ENCODE peak calls at places on chromosomes 2 and 18, in six cellular contexts. L, Z, N, G, S and O are unnamed samples.

GRCh38 chr2:143974262-143974661 is 545.7 kb downstream of the ZEB2 start:
- DNase-seq in G (no peak), L (no peak), N (no peak), Z (no peak), S (no peak), O (no peak)

GRCh38 chr2:171178993-171179392 is 18.3 kb upstream of the TLK1 start:
- DNase-seq in S (no peak), L (no peak), N (no peak), Z (no peak), G (no peak), O (no peak)

GRCh38 chr2:74052732-74053712 is 68.3 kb downstream of the TET3 start:
- DNase-seq in Z (no peak), L (no peak), S (no peak), G (no peak), N (no peak), O (no peak)

GRCh38 chr2:150482111-150482510 is 5.4 kb downstream of the RND3 start:
- DNase-seq in N (no peak), G (no peak), Z (no peak), L (no peak), S (no peak), O (no peak)

GRCh38 chr2:44817256-44817655 is 124.2 kb upstream of the SIX3 start:
- DNase-seq in S (no peak), G (no peak), N (no peak), Z (no peak), L (no peak), O (no peak)

GRCh38 chr2:188580738-188581137 is 289.1 kb downstream of the GULP1 start:
- DNase-seq in G (no peak), S (no peak), L (no peak), Z (no peak), N (no peak), O (peak)

GRCh38 chr2:143205106-143205764 is 76.0 kb downstream of the ARHGAP15 start:
- DNase-seq in S (no peak), G (peak), N (no peak), Z (no peak), L (no peak), O (no peak)

GRCh38 chr2:169087757-169088379 is 18.5 kb downstream of the DHRS9 start:
- DNase-seq in Z (peak), G (no peak), L (no peak), N (no peak), S (no peak), O (no peak)

GRCh38 chr2:128305555-128306080 is 13.1 kb downstream of the HS6ST1 start:
- DNase-seq in N (peak), Z (no peak), G (no peak), S (no peak), L (peak), O (peak)

GRCh38 chr2:98901291-98901690 is 34.7 kb downstream of the CRACDL start:
- DNase-seq in N (no peak), S (no peak), Z (peak), L (no peak), G (no peak), O (no peak)

GRCh38 chr2:155372969-155373368 is 674.5 kb downstream of the KCNJ3 start:
- DNase-seq in N (no peak), S (no peak), L (no peak), G (no peak), Z (no peak), O (no peak)

GRCh38 chr2:178331474-178332431 is 119.2 kb downstream of the PRKRA start:
- DNase-seq in N (no peak), Z (no peak), L (no peak), G (no peak), S (no peak), O (no peak)

GRCh38 chr2:110714824-110715223 is 17.5 kb upstream of the ACOXL start:
- DNase-seq in G (no peak), S (no peak), Z (peak), L (no peak), N (no peak), O (no peak)

GRCh38 chr2:182057002-182057401 is 71.3 kb downstream of the PPP1R1C start:
- DNase-seq in G (no peak), Z (no peak), S (no peak), N (no peak), L (no peak), O (no peak)

GRCh38 chr2:142874293-142874814 is 3.1 kb upstream of the KYNU start:
- DNase-seq in N (peak), Z (no peak), G (no peak), S (no peak), L (no peak), O (no peak)

GRCh38 chr2:233977296-233977837 is 60.2 kb downstream of the TRPM8 start:
- DNase-seq in L (no peak), N (no peak), Z (no peak), G (no peak), S (no peak), O (no peak)

GRCh38 chr2:45889053-45889452 is 237.6 kb downstream of the PRKCE start:
- DNase-seq in Z (no peak), N (peak), S (no peak), L (no peak), G (peak), O (no peak)

GRCh38 chr2:153105829-153106578 is 372.6 kb downstream of the RPRM start:
- DNase-seq in G (no peak), N (no peak), L (no peak), Z (no peak), S (no peak), O (no peak)

GRCh38 chr2:206428783-206429182 is 14.5 kb upstream of the ADAM23 start:
- DNase-seq in G (no peak), Z (no peak), N (no peak), S (no peak), L (no peak), O (no peak)

GRCh38 chr2:99636432-99637034 is 146.7 kb upstream of the REV1 start:
- DNase-seq in G (no peak), S (no peak), N (peak), L (peak), Z (no peak), O (peak)

GRCh38 chr2:45418532-45418931 is 192.5 kb downstream of the SRBD1 start:
- DNase-seq in G (no peak), L (no peak), N (no peak), Z (no peak), S (no peak), O (no peak)

GRCh38 chr2:194491409-194492115 is 1165.5 kb upstream of the SLC39A10 start:
- DNase-seq in Z (no peak), L (no peak), S (no peak), G (no peak), N (no peak), O (no peak)

GRCh38 chr2:176280156-176280555 is 10.9 kb downstream of the MTX2 start:
- DNase-seq in N (no peak), G (no peak), Z (no peak), L (no peak), S (no peak), O (no peak)

GRCh38 chr2:226904592-226904991 is 68.7 kb downstream of the RHBDD1 start:
- DNase-seq in G (no peak), N (no peak), L (no peak), S (no peak), Z (no peak), O (no peak)

GRCh38 chr2:168118733-168119518 is 128.5 kb downstream of the STK39 start:
- DNase-seq in L (no peak), N (no peak), S (no peak), Z (no peak), G (peak), O (no peak)

GRCh38 chr18:77062518-77063003 is 70.0 kb downstream of the MBP start:
- DNase-seq in N (no peak), G (peak), S (peak), L (no peak), Z (no peak), O (no peak)

GRCh38 chr2:165791811-165792454 is 2.1 kb downstream of the GALNT3 start:
- DNase-seq in N (no peak), L (no peak), G (no peak), Z (no peak), S (no peak), O (no peak)

GRCh38 chr2:2043394-2043793 is 287.7 kb downstream of the MYT1L start:
- DNase-seq in L (no peak), S (no peak), N (no peak), G (no peak), Z (peak), O (no peak)

GRCh38 chr2:55268288-55268906 is 634 bp downstream of the MTIF2 start:
- DNase-seq in G (peak), N (no peak), S (no peak), L (no peak), Z (no peak), O (no peak)

GRCh38 chr2:190634381-190634780 is 14.5 kb upstream of the NAB1 start:
- DNase-seq in S (no peak), Z (no peak), L (no peak), N (no peak), G (no peak), O (no peak)

GRCh38 chr2:197909377-197909776 is 105.0 kb downstream of the PLCL1 start:
- DNase-seq in Z (no peak), G (no peak), S (no peak), N (no peak), L (no peak), O (no peak)

GRCh38 chr2:162821718-162822117 is 16.8 kb downstream of the KCNH7 start:
- DNase-seq in G (peak), L (no peak), S (no peak), Z (no peak), N (no peak), O (no peak)
- H3K27ac ChIP-seq in G (no peak), L (no peak), S (no peak), Z (no peak), N (no peak), O (no peak)

GRCh38 chr2:196113061-196113974 is 44.7 kb upstream of the DNAH7 start:
- DNase-seq in G (no peak), Z (no peak), S (no peak), N (no peak), L (no peak), O (no peak)
- H3K27ac ChIP-seq in G (no peak), Z (no peak), S (no peak), N (peak), L (no peak), O (peak)

DNA sequence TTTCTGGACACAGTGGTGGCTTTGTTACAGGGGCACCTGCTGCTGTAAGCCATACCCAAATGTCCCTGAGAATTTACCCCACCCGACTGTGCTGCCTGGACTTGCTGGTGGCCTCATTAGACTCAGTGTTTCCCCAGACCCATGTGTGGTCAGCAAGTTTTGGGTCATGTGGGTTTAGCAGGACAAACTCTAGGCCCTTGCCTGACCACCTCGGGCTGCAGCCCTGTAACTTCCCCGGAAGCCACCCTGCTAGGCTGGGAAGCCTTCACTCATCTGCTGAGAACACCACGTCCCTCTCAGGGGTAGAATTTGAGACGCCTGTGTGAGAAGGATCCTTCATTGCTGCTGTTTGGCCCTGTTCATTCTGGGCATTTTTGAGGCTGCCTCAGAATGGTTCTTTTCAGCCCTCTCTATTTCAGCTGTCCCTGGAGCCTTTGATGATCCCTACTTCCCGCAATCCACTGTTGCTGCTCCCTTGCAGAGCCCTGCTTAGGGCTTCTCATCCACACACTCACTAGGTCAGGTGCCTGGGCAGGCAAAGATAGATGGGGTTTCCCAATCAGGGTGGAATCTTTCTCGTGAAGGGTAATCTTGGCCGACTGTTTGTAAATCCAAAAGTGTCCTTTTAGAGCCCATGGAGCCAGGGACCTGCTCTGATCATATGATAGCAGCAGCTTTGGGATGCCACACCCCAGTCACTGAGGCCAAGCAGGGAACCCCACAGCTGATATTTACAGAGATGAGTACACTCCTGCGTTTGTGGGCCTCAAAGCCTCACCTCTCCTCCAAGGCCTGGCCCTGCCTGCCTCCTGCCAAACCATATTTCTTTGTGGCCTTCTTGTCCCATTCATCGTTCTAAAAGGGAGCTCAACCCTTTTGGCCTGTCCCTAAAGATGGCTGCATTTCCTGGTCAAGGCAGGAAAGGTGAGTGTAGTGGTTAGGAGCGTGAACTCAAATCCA is 6.7 kb downstream of the EHD3 start:
- DNase-seq in N (no peak), Z (no peak), G (no peak), S (no peak), L (no peak), O (no peak)
- H3K27ac ChIP-seq in N (no peak), Z (no peak), G (no peak), S (no peak), L (no peak), O (peak)

DNA sequence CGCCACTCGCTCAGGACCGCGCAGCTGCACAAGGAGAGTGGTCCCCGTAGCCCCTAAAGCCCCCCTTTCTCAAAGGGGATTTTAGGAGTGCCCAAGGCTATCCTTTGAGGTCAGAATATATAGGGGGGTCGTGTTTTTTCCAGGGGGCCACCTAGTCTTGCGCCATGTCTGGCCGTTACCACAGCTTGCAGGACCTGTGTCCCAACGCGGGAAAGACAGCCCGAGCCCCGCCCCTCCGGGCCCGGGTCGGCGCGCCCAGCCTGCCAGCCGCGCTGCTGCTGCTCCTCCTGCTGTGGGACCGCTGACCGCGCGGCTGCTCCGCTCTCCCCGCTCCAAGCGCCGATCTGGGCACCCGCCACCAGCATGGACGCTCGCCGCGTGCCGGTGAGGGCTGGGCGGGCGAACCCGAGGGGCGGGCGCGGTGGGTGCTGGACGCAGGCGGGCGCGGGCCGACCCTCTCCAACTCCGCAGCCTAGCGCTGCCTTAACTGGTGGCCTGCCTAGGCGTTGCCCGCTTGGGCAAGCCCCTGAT is at the start of gene CDCA7:
- DNase-seq in S (peak), L (peak), Z (no peak), N (peak), G (peak), O (peak)
- H3K27ac ChIP-seq in S (no peak), L (no peak), Z (no peak), N (no peak), G (peak), O (no peak)

GRCh38 chr2:240896871-240897692 is 1.1 kb upstream of the MAB21L4 start:
- DNase-seq in N (no peak), Z (no peak), L (peak), G (no peak), S (no peak), O (no peak)

GRCh38 chr2:240898108-240898730 is 2.3 kb upstream of the MAB21L4 start:
- DNase-seq in N (no peak), S (no peak), L (peak), G (no peak), Z (no peak), O (no peak)

GRCh38 chr2:240895656-240896388 is at the start of gene MAB21L4:
- DNase-seq in G (no peak), L (peak), S (no peak), Z (no peak), N (no peak), O (no peak)

GRCh38 chr2:240894836-240895558 is 959 bp downstream of the MAB21L4 start:
- DNase-seq in S (no peak), L (peak), Z (no peak), G (no peak), N (no peak), O (no peak)

DNA sequence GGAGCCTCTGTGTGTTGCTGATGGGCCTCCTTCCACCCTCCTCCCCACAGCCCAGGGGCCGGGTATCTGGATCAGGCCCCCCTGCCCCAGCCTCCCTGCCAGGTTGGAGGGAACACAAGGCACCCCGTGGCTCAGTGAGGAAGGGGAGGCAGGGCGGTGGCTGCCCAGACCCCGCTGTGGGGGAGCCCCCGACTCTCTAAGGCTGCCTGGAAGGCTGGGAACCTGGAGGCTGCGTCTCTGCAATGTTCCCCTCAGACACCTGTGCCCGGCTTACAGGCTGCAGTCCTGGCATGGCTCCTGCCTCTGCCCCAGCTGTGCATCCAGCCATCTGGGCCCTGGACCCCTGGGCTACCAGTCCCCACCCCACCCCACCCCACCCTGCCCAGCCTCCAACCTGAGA is 438 bp upstream of the MAB21L4 start:
- DNase-seq in S (no peak), N (no peak), G (no peak), Z (no peak), L (no peak), O (no peak)
- H3K27ac ChIP-seq in S (no peak), N (peak), G (no peak), Z (no peak), L (no peak), O (no peak)

GRCh38 chr18:394997-395383 is 105.5 kb downstream of the COLEC12 start:
- DNase-seq in Z (no peak), L (no peak), N (no peak), S (no peak), G (no peak), O (no peak)

GRCh38 chr18:396251-396555 is 104.3 kb downstream of the COLEC12 start:
- DNase-seq in S (no peak), G (no peak), N (no peak), L (no peak), Z (no peak), O (no peak)

GRCh38 chr18:394276-394996 is 106.1 kb downstream of the COLEC12 start:
- DNase-seq in Z (no peak), S (no peak), L (no peak), G (no peak), N (no peak), O (no peak)

GRCh38 chr18:395481-396250 is 104.8 kb downstream of the COLEC12 start:
- DNase-seq in N (no peak), L (no peak), Z (no peak), G (no peak), S (no peak), O (no peak)

DNA sequence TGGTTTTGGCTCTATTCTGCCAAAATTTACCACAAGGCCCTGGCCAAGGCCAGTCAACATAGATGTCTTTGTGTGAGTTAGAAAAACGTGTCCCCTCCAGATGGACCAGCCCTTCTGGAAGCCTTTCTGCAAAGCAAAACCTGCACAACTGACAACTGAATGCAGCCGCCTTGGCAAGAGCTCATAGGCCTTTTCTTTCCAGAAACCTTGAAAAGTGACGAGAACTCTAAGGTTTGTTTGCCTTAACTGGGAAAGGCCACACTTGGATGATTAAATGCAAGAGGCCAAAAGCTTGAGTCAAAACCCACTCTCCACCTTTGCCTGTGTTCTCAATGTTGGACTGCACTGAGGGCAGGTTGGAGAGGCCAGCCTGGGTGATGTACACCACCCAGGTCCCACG is 103.9 kb downstream of the COLEC12 start:
- DNase-seq in G (no peak), S (no peak), Z (no peak), N (no peak), L (no peak), O (no peak)
- H3K27ac ChIP-seq in G (no peak), S (no peak), Z (peak), N (no peak), L (no peak), O (no peak)

GRCh38 chr18:41657189-41657588 is 297.8 kb upstream of the PIK3C3 start:
- DNase-seq in G (no peak), L (no peak), N (no peak), Z (no peak), S (no peak), O (no peak)
- H3K27ac ChIP-seq in G (no peak), L (no peak), N (no peak), Z (no peak), S (no peak), O (no peak)

DNA sequence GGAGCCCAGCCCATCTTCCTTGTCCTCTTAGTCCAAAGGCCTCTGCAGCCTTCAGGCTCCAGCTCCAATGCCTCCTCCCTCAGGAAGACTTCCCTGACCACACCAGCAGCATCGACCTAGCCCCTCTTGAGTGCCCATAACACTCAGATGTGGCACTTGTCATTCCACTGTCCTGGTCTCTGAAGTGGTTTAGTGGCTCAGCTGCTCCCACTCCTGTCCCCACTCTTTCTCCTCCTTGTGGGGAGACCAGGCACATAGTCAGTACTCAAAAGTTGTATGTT is 97.4 kb downstream of the STPG4 start:
- DNase-seq in L (no peak), Z (no peak), N (no peak), G (no peak), S (no peak), O (no peak)
- H3K27ac ChIP-seq in L (peak), Z (peak), N (peak), G (no peak), S (no peak), O (no peak)

GRCh38 chr2:222102746-222103349 is 195.9 kb downstream of the PAX3 start:
- DNase-seq in Z (no peak), N (no peak), S (no peak), G (no peak), L (no peak), O (no peak)
- H3K27ac ChIP-seq in Z (no peak), N (no peak), S (no peak), G (no peak), L (no peak), O (no peak)